ENCODE peak calls at places on chromosomes 7 and 10, in nine cellular contexts. E is BJ; J is kidney epithelial cell; T is astrocyte of the spinal cord; Z is CD8-positive, alpha-beta T cell; V is Peyer's patch; F is adrenal gland; Y is lung; P is fibroblast of the aortic adventitia. R is an unnamed sample.

GRCh38 chr7:133703547-133703946 is 423.6 kb upstream of the LRGUK start:
- DNase-seq in E (peak), J (peak), T (peak), Z (no peak), V (no peak), F (no peak), Y (no peak), P (peak), R (no peak)

GRCh38 chr7:158776474-158776873 is 52.8 kb downstream of the ESYT2 start:
- DNase-seq in E (no peak), J (no peak), T (no peak), Z (no peak), V (no peak), F (no peak), Y (no peak), P (no peak), R (no peak)

GRCh38 chr10:12504176-12504575 is 154.8 kb downstream of the CAMK1D start:
- DNase-seq in E (no peak), J (no peak), T (no peak), Z (no peak), V (no peak), F (no peak), Y (no peak), P (no peak), R (no peak)

GRCh38 chr10:114304566-114305421 is 65.7 kb downstream of the VWA2 start:
- DNase-seq in E (no peak), J (no peak), T (no peak), Z (peak), V (peak), F (peak), Y (no peak), P (no peak), R (no peak)

GRCh38 chr7:105589221-105590077 is 8.2 kb upstream of the EFCAB10 start:
- DNase-seq in E (peak), J (peak), T (peak), Z (peak), V (no peak), F (peak), Y (peak), P (peak), R (peak)

GRCh38 chr7:74365320-74366022 is 76.3 kb downstream of the CLIP2 start:
- DNase-seq in E (no peak), J (no peak), T (peak), Z (no peak), V (peak), F (peak), Y (peak), P (peak), R (no peak)

GRCh38 chr7:132065193-132065972 is 509.0 kb upstream of the PODXL start:
- DNase-seq in E (peak), J (peak), T (peak), Z (no peak), V (no peak), F (peak), Y (peak), P (peak), R (peak)

GRCh38 chr10:30861217-30861616 is 170.4 kb downstream of the ZNF438 start:
- DNase-seq in E (no peak), J (no peak), T (no peak), Z (no peak), V (no peak), F (no peak), Y (no peak), P (no peak), R (no peak)

GRCh38 chr7:71285614-71286013 is 153.7 kb downstream of the GALNT17 start:
- DNase-seq in E (no peak), J (no peak), T (no peak), Z (no peak), V (no peak), F (no peak), Y (no peak), P (no peak), R (no peak)

GRCh38 chr7:159057647-159058046 is 87.0 kb downstream of the VIPR2 start:
- DNase-seq in E (no peak), J (no peak), T (no peak), Z (no peak), V (no peak), F (no peak), Y (no peak), P (no peak), R (no peak)

GRCh38 chr10:42877496-42878030 is 95.0 kb downstream of the BMS1 start:
- DNase-seq in E (no peak), J (no peak), T (no peak), Z (peak), V (no peak), F (no peak), Y (peak), P (no peak), R (no peak)

GRCh38 chr10:61136151-61136550 is 192.2 kb upstream of the RHOBTB1 start:
- DNase-seq in E (no peak), J (peak), T (no peak), Z (no peak), V (no peak), F (no peak), Y (no peak), P (no peak), R (no peak)

GRCh38 chr10:124591123-124591495 is 129.5 kb downstream of the LHPP start:
- DNase-seq in E (no peak), J (no peak), T (no peak), Z (no peak), V (no peak), F (no peak), Y (no peak), P (no peak), R (no peak)

GRCh38 chr10:52597189-52597863 is 175.3 kb downstream of the MBL2 start:
- DNase-seq in E (no peak), J (no peak), T (no peak), Z (no peak), V (no peak), F (no peak), Y (no peak), P (peak), R (no peak)

GRCh38 chr7:54944179-54944578 is 74.6 kb upstream of the EGFR start:
- DNase-seq in E (peak), J (no peak), T (peak), Z (no peak), V (no peak), F (no peak), Y (peak), P (peak), R (no peak)

GRCh38 chr10:46288601-46289206 is 1.9 kb downstream of the ANTXRL start:
- DNase-seq in E (no peak), J (no peak), T (no peak), Z (no peak), V (peak), F (no peak), Y (no peak), P (no peak), R (no peak)

GRCh38 chr7:17212188-17212587 is 86.3 kb upstream of the AHR start:
- DNase-seq in E (no peak), J (no peak), T (no peak), Z (no peak), V (no peak), F (no peak), Y (no peak), P (no peak), R (no peak)

GRCh38 chr7:127897704-127898454 is 133.4 kb downstream of the LRRC4 start:
- DNase-seq in E (no peak), J (no peak), T (no peak), Z (no peak), V (no peak), F (no peak), Y (no peak), P (no peak), R (no peak)

GRCh38 chr7:42189535-42189934 is 47.5 kb downstream of the GLI3 start:
- DNase-seq in E (no peak), J (peak), T (peak), Z (no peak), V (no peak), F (no peak), Y (no peak), P (peak), R (no peak)

GRCh38 chr10:130686680-130687300 is 550.6 kb downstream of the GLRX3 start:
- DNase-seq in E (no peak), J (no peak), T (no peak), Z (no peak), V (no peak), F (peak), Y (no peak), P (no peak), R (no peak)

GRCh38 chr10:119478111-119479047 is 64.1 kb downstream of the RGS10 start:
- DNase-seq in E (no peak), J (no peak), T (no peak), Z (peak), V (no peak), F (no peak), Y (no peak), P (no peak), R (no peak)

GRCh38 chr10:30759423-30759822 is 129.9 kb upstream of the LYZL2 start:
- DNase-seq in E (no peak), J (no peak), T (peak), Z (no peak), V (no peak), F (no peak), Y (no peak), P (peak), R (no peak)

GRCh38 chr7:139855498-139856270 is 26.6 kb downstream of the TBXAS1 start:
- DNase-seq in E (no peak), J (no peak), T (no peak), Z (peak), V (no peak), F (peak), Y (peak), P (no peak), R (no peak)

GRCh38 chr7:64997927-64998391 is 7.1 kb upstream of the ZNF117 start:
- DNase-seq in E (no peak), J (no peak), T (no peak), Z (no peak), V (no peak), F (peak), Y (no peak), P (no peak), R (no peak)

GRCh38 chr7:124662372-124662771 is 103.2 kb downstream of the GPR37 start:
- DNase-seq in E (no peak), J (no peak), T (no peak), Z (no peak), V (no peak), F (no peak), Y (no peak), P (no peak), R (no peak)

GRCh38 chr7:124667754-124668153 is 97.8 kb downstream of the GPR37 start:
- DNase-seq in E (no peak), J (no peak), T (no peak), Z (no peak), V (no peak), F (no peak), Y (no peak), P (no peak), R (no peak)

GRCh38 chr7:124667312-124667711 is 98.3 kb downstream of the GPR37 start:
- DNase-seq in E (no peak), J (peak), T (no peak), Z (no peak), V (no peak), F (no peak), Y (no peak), P (peak), R (peak)

DNA sequence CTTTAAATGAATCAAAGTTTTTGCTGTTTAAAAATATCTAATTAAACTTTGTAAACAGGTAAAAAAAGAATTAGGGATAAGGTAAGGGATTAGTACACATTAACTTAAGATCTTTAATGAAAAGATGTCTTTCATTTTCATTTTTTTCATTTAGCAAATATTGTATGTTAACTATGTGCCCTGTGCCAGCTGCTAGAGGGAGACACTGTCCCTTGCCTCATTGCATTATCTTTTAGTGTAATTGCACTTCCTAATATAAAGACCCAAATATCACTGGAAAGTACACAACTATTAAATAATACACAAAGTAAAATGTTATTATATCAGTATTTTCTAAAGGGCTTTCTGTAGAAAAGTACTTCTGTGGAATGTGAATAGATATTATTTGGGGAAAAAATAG is 102.7 kb downstream of the GPR37 start:
- DNase-seq in E (no peak), J (no peak), T (no peak), Z (no peak), V (no peak), F (no peak), Y (no peak), P (no peak), R (no peak)
- TF ChIP-seq CTCF in E (no peak), J (no peak), T (no peak), Z (no peak), V (no peak), F (no peak), Y (no peak), P (no peak), R (peak)

GRCh38 chr10:16745061-16745460 is 72.2 kb downstream of the RSU1 start:
- DNase-seq in E (no peak), J (no peak), T (no peak), Z (no peak), V (no peak), F (no peak), Y (no peak), P (no peak), R (no peak)
- H3K4me3 ChIP-seq in E (no peak), J (no peak), T (no peak), Z (no peak), V (no peak), F (no peak), Y (no peak), P (no peak), R (no peak)

GRCh38 chr7:47326220-47326619 is 255.7 kb downstream of the TNS3 start:
- DNase-seq in E (peak), J (peak), T (peak), Z (no peak), V (no peak), F (peak), Y (no peak), P (peak), R (no peak)
- TF ChIP-seq CTCF in E (peak), J (peak), T (peak), Z (no peak), V (no peak), F (no peak), Y (no peak), P (peak), R (peak)

DNA sequence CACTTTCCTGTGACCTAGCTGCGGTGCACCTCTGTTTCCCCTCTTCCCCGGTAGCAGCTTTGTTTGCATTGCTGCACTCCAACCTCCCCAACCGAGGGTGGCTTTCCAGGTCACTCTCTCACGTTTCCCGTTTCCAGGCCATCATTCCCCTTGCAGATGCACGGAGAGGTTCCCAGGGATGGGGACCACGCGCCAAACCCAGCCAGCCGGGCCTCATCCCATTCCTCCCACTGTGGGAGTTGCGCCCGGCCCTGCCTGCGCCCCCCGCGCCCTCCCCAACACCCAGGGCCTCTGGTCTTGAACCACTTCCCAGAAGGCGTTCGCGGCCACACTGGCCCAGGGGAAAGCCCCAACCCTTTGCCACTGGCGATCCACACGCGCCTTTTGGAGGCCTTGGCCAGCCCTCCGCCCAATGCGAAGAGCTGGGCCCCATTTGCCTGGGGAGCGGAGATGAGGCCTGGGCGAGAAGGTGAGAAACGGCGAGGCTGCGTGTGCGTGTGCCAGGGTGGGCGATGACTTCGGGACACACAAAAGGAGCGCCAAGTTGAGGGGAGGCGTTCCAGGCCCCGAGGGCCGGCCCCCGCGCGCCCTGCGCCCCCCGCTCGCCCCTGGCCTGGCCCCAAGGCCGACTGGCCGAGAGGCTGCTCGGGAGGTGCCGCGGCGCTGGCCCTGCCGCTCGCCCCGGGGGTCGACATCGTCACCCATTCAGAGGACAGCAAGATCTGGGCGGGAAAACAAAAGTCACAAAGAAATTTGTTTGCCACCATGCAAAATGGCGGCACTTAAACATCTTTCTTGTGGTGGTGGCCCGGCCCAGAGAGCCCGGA is 15.9 kb downstream of the SKIDA1 start:
- DNase-seq in E (no peak), J (no peak), T (peak), Z (no peak), V (no peak), F (no peak), Y (no peak), P (no peak), R (no peak)
- H3K4me3 ChIP-seq in E (peak), J (peak), T (peak), Z (no peak), V (peak), F (no peak), Y (no peak), P (peak), R (peak)

DNA sequence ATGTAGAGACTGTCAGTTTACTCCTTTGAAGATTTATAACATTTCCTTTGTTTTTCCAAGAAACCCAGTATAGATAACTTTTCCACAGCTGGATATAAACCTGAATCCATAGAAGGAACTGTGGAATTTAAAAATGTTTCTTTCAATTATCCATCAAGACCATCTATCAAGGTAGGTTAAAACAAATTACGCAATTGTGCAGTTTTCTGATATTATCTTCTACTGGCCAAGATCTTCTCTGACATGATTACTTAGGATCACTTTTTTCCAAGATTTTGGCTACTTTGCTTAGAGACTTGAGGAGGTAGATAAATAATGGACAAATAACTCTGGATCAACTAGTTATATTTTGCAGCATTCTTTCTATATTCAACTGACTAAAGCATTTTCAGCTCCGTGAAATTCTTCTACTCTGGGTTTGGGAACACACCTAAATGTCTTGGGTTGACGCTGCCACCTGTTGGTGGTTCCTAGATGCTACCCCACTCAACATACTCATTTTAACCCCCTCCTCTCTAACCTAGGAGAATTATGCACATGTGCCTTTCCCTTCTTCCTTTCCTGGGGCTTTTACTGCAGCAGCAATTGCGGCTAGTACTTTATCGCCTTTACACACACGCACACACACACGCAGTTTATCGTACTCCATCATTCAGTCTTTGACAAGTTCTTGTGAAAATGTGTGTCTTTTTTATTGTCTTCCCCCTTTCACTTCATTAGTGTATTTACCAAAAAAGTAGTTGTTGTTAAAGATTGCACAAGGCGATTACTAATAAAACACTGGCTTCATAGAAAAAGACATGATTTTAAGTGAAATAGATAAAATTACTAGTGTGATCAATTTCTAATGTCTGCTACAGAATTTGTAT is 32.7 kb downstream of the ABCB5 start:
- DNase-seq in E (no peak), J (no peak), T (peak), Z (no peak), V (no peak), F (no peak), Y (no peak), P (peak), R (no peak)
- TF ChIP-seq CTCF in E (no peak), J (peak), T (peak), Z (no peak), V (peak), F (no peak), Y (no peak), P (peak), R (peak)

GRCh38 chr7:108222236-108222892 is 92.2 kb upstream of the LAMB4 start:
- DNase-seq in E (peak), J (no peak), T (no peak), Z (no peak), V (no peak), F (no peak), Y (no peak), P (peak), R (no peak)
- H3K4me3 ChIP-seq in E (no peak), J (no peak), T (no peak), Z (no peak), V (no peak), F (no peak), Y (no peak), P (no peak), R (no peak)

GRCh38 chr10:21904930-21905329 is 98.6 kb downstream of the DNAJC1 start:
- DNase-seq in E (no peak), J (no peak), T (no peak), Z (no peak), V (no peak), F (no peak), Y (no peak), P (no peak), R (no peak)
- TF ChIP-seq CTCF in E (no peak), J (no peak), T (no peak), Z (no peak), V (no peak), F (no peak), Y (no peak), P (no peak), R (no peak)

GRCh38 chr10:91022924-91023707 is 102.2 kb upstream of the ANKRD1 start:
- DNase-seq in E (no peak), J (no peak), T (no peak), Z (no peak), V (no peak), F (no peak), Y (no peak), P (peak), R (no peak)
- H3K4me3 ChIP-seq in E (no peak), J (no peak), T (no peak), Z (no peak), V (no peak), F (no peak), Y (no peak), P (no peak), R (no peak)